ENCODE peak calls at places on chromosomes 7 and 10, in eight cellular contexts. U, V, X, C, A, Q, P and T are unnamed samples.

GRCh38 chr7:20199015-20199737 is 18.0 kb downstream of the MACC1 start:
- DNase-seq in A (no peak), X (peak), V (peak), U (no peak), C (peak), P (peak), Q (peak), T (no peak)

GRCh38 chr7:134932707-134933370 is 53.5 kb upstream of the AGBL3 start:
- DNase-seq in P (no peak), Q (no peak), U (no peak), C (no peak), A (peak), X (no peak), V (no peak), T (no peak)

GRCh38 chr7:90579181-90579688 is 16.9 kb upstream of the CDK14 start:
- DNase-seq in C (peak), X (peak), A (no peak), Q (no peak), U (no peak), P (no peak), V (no peak), T (no peak)

GRCh38 chr10:91665842-91666241 is 33.0 kb upstream of the PPP1R3C start:
- DNase-seq in U (no peak), C (no peak), A (no peak), Q (no peak), P (no peak), X (no peak), V (no peak), T (no peak)

GRCh38 chr10:96765406-96766240 is 45.3 kb upstream of the PIK3AP1 start:
- DNase-seq in P (peak), V (peak), C (no peak), X (peak), A (peak), Q (peak), U (peak), T (no peak)

GRCh38 chr10:122648599-122649428 is 50.8 kb downstream of the C10orf120 start:
- DNase-seq in A (no peak), X (peak), Q (peak), C (no peak), U (peak), P (peak), V (peak), T (peak)

GRCh38 chr10:100468322-100468721 is 5.5 kb downstream of the WNT8B start:
- DNase-seq in V (no peak), X (no peak), C (no peak), A (no peak), U (peak), Q (no peak), P (no peak), T (no peak)

GRCh38 chr10:873020-873419 is 58.5 kb downstream of the LARP4B start:
- DNase-seq in U (no peak), P (peak), Q (no peak), V (no peak), X (no peak), A (no peak), C (no peak), T (no peak)

GRCh38 chr7:93563584-93563983 is 10.9 kb downstream of the CALCR start:
- DNase-seq in A (no peak), Q (no peak), U (no peak), P (no peak), C (no peak), V (no peak), X (no peak), T (no peak)

GRCh38 chr10:59265140-59265539 is 88.7 kb downstream of the PHYHIPL start:
- DNase-seq in P (no peak), Q (no peak), C (no peak), X (peak), V (no peak), U (peak), A (no peak), T (no peak)

GRCh38 chr7:101315336-101315735 is 6.3 kb downstream of the IFT22 start:
- DNase-seq in P (peak), C (peak), Q (peak), A (no peak), V (peak), U (peak), X (peak), T (no peak)

GRCh38 chr7:139873593-139874374 is 44.7 kb downstream of the TBXAS1 start:
- DNase-seq in P (no peak), C (no peak), V (no peak), X (no peak), Q (no peak), U (no peak), A (no peak), T (no peak)

GRCh38 chr10:133326745-133327650 is 9.7 kb downstream of the CALY start:
- DNase-seq in C (no peak), P (no peak), X (no peak), V (no peak), U (no peak), A (peak), Q (no peak), T (no peak)

GRCh38 chr7:114100810-114101209 is 182.0 kb upstream of the PPP1R3A start:
- DNase-seq in X (no peak), V (no peak), C (no peak), A (no peak), Q (no peak), U (no peak), P (no peak), T (no peak)

GRCh38 chr7:96508371-96508770 is 186.5 kb upstream of the SLC25A13 start:
- DNase-seq in X (no peak), P (no peak), U (no peak), C (no peak), Q (no peak), V (no peak), A (no peak), T (no peak)

GRCh38 chr7:5420108-5420840 is 3.4 kb downstream of the TNRC18 start:
- DNase-seq in Q (peak), C (no peak), A (peak), U (peak), X (no peak), V (peak), P (no peak), T (no peak)

GRCh38 chr10:110208614-110209398 is 1.4 kb downstream of the MXI1 start:
- DNase-seq in C (no peak), Q (peak), U (peak), P (no peak), V (peak), X (peak), A (no peak), T (no peak)

GRCh38 chr7:140146574-140146973 is 30.2 kb downstream of the KDM7A start:
- DNase-seq in P (no peak), Q (peak), C (no peak), V (no peak), X (no peak), U (no peak), A (no peak), T (no peak)

GRCh38 chr10:26593896-26594295 is 103.6 kb upstream of the PDSS1 start:
- DNase-seq in Q (no peak), A (no peak), X (no peak), U (no peak), V (peak), P (no peak), C (no peak), T (no peak)

GRCh38 chr7:132568962-132569361 is 7.3 kb downstream of the PLXNA4 start:
- DNase-seq in V (no peak), U (no peak), C (no peak), A (no peak), Q (no peak), X (no peak), P (no peak), T (no peak)

GRCh38 chr7:106640368-106641141 is 20.4 kb downstream of the CCDC71L start:
- DNase-seq in X (peak), P (no peak), U (no peak), Q (no peak), V (no peak), A (no peak), C (no peak), T (no peak)

GRCh38 chr10:6721480-6721879 is 141.4 kb upstream of the PRKCQ start:
- DNase-seq in X (peak), A (no peak), V (no peak), P (peak), U (no peak), C (peak), Q (peak), T (no peak)

GRCh38 chr10:132048294-132048667 is 17.5 kb upstream of the JAKMIP3 start:
- DNase-seq in V (no peak), X (no peak), U (no peak), C (no peak), P (no peak), A (no peak), Q (no peak), T (no peak)

GRCh38 chr7:22109761-22110160 is 164.1 kb upstream of the CDCA7L start:
- DNase-seq in U (peak), C (no peak), X (peak), P (peak), Q (peak), V (no peak), A (no peak), T (no peak)

GRCh38 chr7:95840953-95841950 is 68.9 kb downstream of the DYNC1I1 start:
- DNase-seq in Q (peak), P (peak), A (no peak), V (peak), U (peak), C (no peak), X (no peak), T (no peak)

GRCh38 chr10:37952051-37952815 is 24.2 kb downstream of the ZNF25 start:
- DNase-seq in P (no peak), U (no peak), Q (no peak), C (no peak), A (no peak), V (no peak), X (no peak), T (no peak)

GRCh38 chr10:50392966-50393718 is 141.8 kb upstream of the ASAH2 start:
- DNase-seq in V (no peak), A (no peak), C (no peak), Q (peak), P (no peak), U (no peak), X (no peak), T (no peak)

GRCh38 chr7:65441010-65441409 is 67.4 kb downstream of the ZNF92 start:
- DNase-seq in U (no peak), Q (peak), X (peak), A (no peak), C (no peak), V (no peak), P (no peak), T (no peak)

GRCh38 chr10:43336641-43337318 is 34.7 kb upstream of the FXYD4 start:
- DNase-seq in Q (peak), C (no peak), P (no peak), A (no peak), X (no peak), V (no peak), U (no peak), T (no peak)